ENCODE peak calls at places on chromosomes 6 and 20, in six cellular contexts. M, X, F, S, Y and U are unnamed samples.

GRCh38 chr6:152071318-152071717 is 263.8 kb downstream of the ESR1 start:
- DNase-seq in M (no peak), X (no peak), F (no peak), S (no peak), Y (no peak), U (no peak)

GRCh38 chr6:89084954-89085353 is 4.4 kb downstream of the PNRC1 start:
- DNase-seq in M (no peak), X (no peak), F (no peak), S (no peak), Y (no peak), U (no peak)

GRCh38 chr20:33793011-33793931 is 17.9 kb upstream of the CHMP4B start:
- DNase-seq in M (no peak), X (peak), F (no peak), S (peak), Y (no peak), U (no peak)

GRCh38 chr6:15260099-15260821 is 14.4 kb downstream of the JARID2 start:
- DNase-seq in M (no peak), X (peak), F (no peak), S (no peak), Y (peak), U (no peak)

GRCh38 chr6:27940766-27941165 is 16.3 kb upstream of the OR2B6 start:
- DNase-seq in M (no peak), X (peak), F (no peak), S (no peak), Y (no peak), U (no peak)

GRCh38 chr6:16681260-16681873 is 79.9 kb downstream of the ATXN1 start:
- DNase-seq in M (peak), X (peak), F (peak), S (no peak), Y (peak), U (no peak)

GRCh38 chr20:63858393-63859165 is 2.7 kb upstream of the ABHD16B start:
- DNase-seq in M (no peak), X (peak), F (no peak), S (peak), Y (no peak), U (no peak)

GRCh38 chr6:17167327-17167979 is 65.6 kb downstream of the STMND1 start:
- DNase-seq in M (peak), X (peak), F (no peak), S (no peak), Y (peak), U (no peak)

GRCh38 chr6:117233146-117233545 is 32.2 kb upstream of the VGLL2 start:
- DNase-seq in M (no peak), X (peak), F (no peak), S (no peak), Y (no peak), U (no peak)

GRCh38 chr6:39178235-39178634 is 51.0 kb downstream of the KCNK5 start:
- DNase-seq in M (no peak), X (no peak), F (no peak), S (no peak), Y (no peak), U (no peak)

GRCh38 chr6:3119040-3119723 is 671 bp downstream of the BPHL start:
- DNase-seq in M (no peak), X (peak), F (no peak), S (peak), Y (no peak), U (no peak)

GRCh38 chr6:159490298-159490937 is 202.6 kb downstream of the SOD2 start:
- DNase-seq in M (no peak), X (no peak), F (no peak), S (no peak), Y (peak), U (no peak)